ENCODE peak calls at places on chromosomes 4 and X, in ten cellular contexts. One of them, this sample, is unnamed.

GRCh38 chrX:115233497-115234219 is at the start of gene LRCH2:
- DNase-seq in BJ: no peak
- DNase-seq in stimulated activated CD8-positive, alpha-beta memory T cell treated with anti-CD3 and anti-CD28 coated beads, Interleukin-4, amount 100 ng/mL, for 1 hour: no peak
- DNase-seq in T-helper 2 cell treated with Interferon-gamma antibody and Interleukin-4, amounts not matched to agents 5 μg/mL and 100 μg/mL, for 36 hours: no peak
- DNase-seq in substantia nigra: peak
- DNase-seq in GM12864: no peak
- DNase-seq in hippocampal formation: peak
- DNase-seq in EL: peak
- DNase-seq in H4: peak
- DNase-seq in T-helper 1 cell: no peak
- DNase-seq in this sample: peak

GRCh38 chr4:184000457-184001395 is 95.6 kb downstream of the STOX2 start:
- DNase-seq in BJ: no peak
- DNase-seq in stimulated activated CD8-positive, alpha-beta memory T cell treated with anti-CD3 and anti-CD28 coated beads, Interleukin-4, amount 100 ng/mL, for 1 hour: no peak
- DNase-seq in T-helper 2 cell treated with Interferon-gamma antibody and Interleukin-4, amounts not matched to agents 5 μg/mL and 100 μg/mL, for 36 hours: no peak
- DNase-seq in substantia nigra: no peak
- DNase-seq in GM12864: no peak
- DNase-seq in hippocampal formation: no peak
- DNase-seq in EL: no peak
- DNase-seq in H4: no peak
- DNase-seq in T-helper 1 cell: no peak
- DNase-seq in this sample: no peak

GRCh38 chrX:70445197-70445656 is 592 bp downstream of the DLG3 start:
- DNase-seq in BJ: no peak
- DNase-seq in stimulated activated CD8-positive, alpha-beta memory T cell treated with anti-CD3 and anti-CD28 coated beads, Interleukin-4, amount 100 ng/mL, for 1 hour: no peak
- DNase-seq in T-helper 2 cell treated with Interferon-gamma antibody and Interleukin-4, amounts not matched to agents 5 μg/mL and 100 μg/mL, for 36 hours: no peak
- DNase-seq in substantia nigra: no peak
- DNase-seq in GM12864: no peak
- DNase-seq in hippocampal formation: no peak
- DNase-seq in EL: no peak
- DNase-seq in H4: no peak
- DNase-seq in T-helper 1 cell: no peak
- DNase-seq in this sample: no peak

GRCh38 chr4:153267915-153268694 is 63.9 kb downstream of the TRIM2 start:
- DNase-seq in BJ: no peak
- DNase-seq in stimulated activated CD8-positive, alpha-beta memory T cell treated with anti-CD3 and anti-CD28 coated beads, Interleukin-4, amount 100 ng/mL, for 1 hour: no peak
- DNase-seq in T-helper 2 cell treated with Interferon-gamma antibody and Interleukin-4, amounts not matched to agents 5 μg/mL and 100 μg/mL, for 36 hours: no peak
- DNase-seq in substantia nigra: no peak
- DNase-seq in GM12864: no peak
- DNase-seq in hippocampal formation: no peak
- DNase-seq in EL: no peak
- DNase-seq in H4: no peak
- DNase-seq in T-helper 1 cell: no peak
- DNase-seq in this sample: no peak

GRCh38 chr4:73701116-73701515 is 39.3 kb upstream of the CXCL8 start:
- DNase-seq in BJ: no peak
- DNase-seq in stimulated activated CD8-positive, alpha-beta memory T cell treated with anti-CD3 and anti-CD28 coated beads, Interleukin-4, amount 100 ng/mL, for 1 hour: no peak
- DNase-seq in T-helper 2 cell treated with Interferon-gamma antibody and Interleukin-4, amounts not matched to agents 5 μg/mL and 100 μg/mL, for 36 hours: no peak
- DNase-seq in substantia nigra: no peak
- DNase-seq in GM12864: no peak
- DNase-seq in hippocampal formation: no peak
- DNase-seq in EL: peak
- DNase-seq in H4: peak
- DNase-seq in T-helper 1 cell: no peak
- DNase-seq in this sample: no peak

GRCh38 chr4:74374561-74375327 is 9.8 kb downstream of the EREG start:
- DNase-seq in BJ: peak
- DNase-seq in stimulated activated CD8-positive, alpha-beta memory T cell treated with anti-CD3 and anti-CD28 coated beads, Interleukin-4, amount 100 ng/mL, for 1 hour: no peak
- DNase-seq in T-helper 2 cell treated with Interferon-gamma antibody and Interleukin-4, amounts not matched to agents 5 μg/mL and 100 μg/mL, for 36 hours: peak
- DNase-seq in substantia nigra: no peak
- DNase-seq in GM12864: no peak
- DNase-seq in hippocampal formation: no peak
- DNase-seq in EL: peak
- DNase-seq in H4: peak
- DNase-seq in T-helper 1 cell: no peak
- DNase-seq in this sample: no peak

GRCh38 chr4:182126096-182126495 is 117.1 kb upstream of the TENM3 start:
- DNase-seq in BJ: no peak
- DNase-seq in stimulated activated CD8-positive, alpha-beta memory T cell treated with anti-CD3 and anti-CD28 coated beads, Interleukin-4, amount 100 ng/mL, for 1 hour: no peak
- DNase-seq in T-helper 2 cell treated with Interferon-gamma antibody and Interleukin-4, amounts not matched to agents 5 μg/mL and 100 μg/mL, for 36 hours: no peak
- DNase-seq in substantia nigra: no peak
- DNase-seq in GM12864: no peak
- DNase-seq in hippocampal formation: no peak
- DNase-seq in EL: peak
- DNase-seq in H4: no peak
- DNase-seq in T-helper 1 cell: no peak
- DNase-seq in this sample: no peak

GRCh38 chr4:14952352-14952751 is 49.9 kb upstream of the CPEB2 start:
- DNase-seq in BJ: no peak
- DNase-seq in stimulated activated CD8-positive, alpha-beta memory T cell treated with anti-CD3 and anti-CD28 coated beads, Interleukin-4, amount 100 ng/mL, for 1 hour: no peak
- DNase-seq in T-helper 2 cell treated with Interferon-gamma antibody and Interleukin-4, amounts not matched to agents 5 μg/mL and 100 μg/mL, for 36 hours: no peak
- DNase-seq in substantia nigra: no peak
- DNase-seq in GM12864: no peak
- DNase-seq in hippocampal formation: no peak
- DNase-seq in EL: no peak
- DNase-seq in H4: no peak
- DNase-seq in T-helper 1 cell: no peak
- DNase-seq in this sample: no peak

GRCh38 chr4:104451573-104451972 is 43.1 kb downstream of the CXXC4 start:
- DNase-seq in BJ: no peak
- DNase-seq in stimulated activated CD8-positive, alpha-beta memory T cell treated with anti-CD3 and anti-CD28 coated beads, Interleukin-4, amount 100 ng/mL, for 1 hour: no peak
- DNase-seq in T-helper 2 cell treated with Interferon-gamma antibody and Interleukin-4, amounts not matched to agents 5 μg/mL and 100 μg/mL, for 36 hours: no peak
- DNase-seq in substantia nigra: no peak
- DNase-seq in GM12864: no peak
- DNase-seq in hippocampal formation: no peak
- DNase-seq in EL: no peak
- DNase-seq in H4: peak
- DNase-seq in T-helper 1 cell: no peak
- DNase-seq in this sample: no peak

GRCh38 chrX:91434351-91435168 is at the start of gene PABPC5:
- DNase-seq in BJ: peak
- DNase-seq in stimulated activated CD8-positive, alpha-beta memory T cell treated with anti-CD3 and anti-CD28 coated beads, Interleukin-4, amount 100 ng/mL, for 1 hour: no peak
- DNase-seq in T-helper 2 cell treated with Interferon-gamma antibody and Interleukin-4, amounts not matched to agents 5 μg/mL and 100 μg/mL, for 36 hours: no peak
- DNase-seq in substantia nigra: peak
- DNase-seq in GM12864: no peak
- DNase-seq in hippocampal formation: peak
- DNase-seq in EL: no peak
- DNase-seq in H4: peak
- DNase-seq in T-helper 1 cell: no peak
- DNase-seq in this sample: peak

GRCh38 chr4:151263455-151263854 is 13.5 kb upstream of the PRSS48 start:
- DNase-seq in BJ: no peak
- DNase-seq in stimulated activated CD8-positive, alpha-beta memory T cell treated with anti-CD3 and anti-CD28 coated beads, Interleukin-4, amount 100 ng/mL, for 1 hour: no peak
- DNase-seq in T-helper 2 cell treated with Interferon-gamma antibody and Interleukin-4, amounts not matched to agents 5 μg/mL and 100 μg/mL, for 36 hours: no peak
- DNase-seq in substantia nigra: no peak
- DNase-seq in GM12864: no peak
- DNase-seq in hippocampal formation: no peak
- DNase-seq in EL: no peak
- DNase-seq in H4: no peak
- DNase-seq in T-helper 1 cell: no peak
- DNase-seq in this sample: no peak

GRCh38 chrX:154478728-154479622 is at the start of gene LAGE3:
- DNase-seq in BJ: peak
- DNase-seq in stimulated activated CD8-positive, alpha-beta memory T cell treated with anti-CD3 and anti-CD28 coated beads, Interleukin-4, amount 100 ng/mL, for 1 hour: peak
- DNase-seq in T-helper 2 cell treated with Interferon-gamma antibody and Interleukin-4, amounts not matched to agents 5 μg/mL and 100 μg/mL, for 36 hours: peak
- DNase-seq in substantia nigra: peak
- DNase-seq in GM12864: peak
- DNase-seq in hippocampal formation: peak
- DNase-seq in EL: peak
- DNase-seq in H4: peak
- DNase-seq in T-helper 1 cell: peak
- DNase-seq in this sample: peak

GRCh38 chr4:158122501-158122900 is 50.3 kb downstream of the GASK1B start:
- DNase-seq in BJ: no peak
- DNase-seq in stimulated activated CD8-positive, alpha-beta memory T cell treated with anti-CD3 and anti-CD28 coated beads, Interleukin-4, amount 100 ng/mL, for 1 hour: no peak
- DNase-seq in T-helper 2 cell treated with Interferon-gamma antibody and Interleukin-4, amounts not matched to agents 5 μg/mL and 100 μg/mL, for 36 hours: no peak
- DNase-seq in substantia nigra: no peak
- DNase-seq in GM12864: no peak
- DNase-seq in hippocampal formation: no peak
- DNase-seq in EL: peak
- DNase-seq in H4: no peak
- DNase-seq in T-helper 1 cell: no peak
- DNase-seq in this sample: no peak

GRCh38 chr4:154779362-154779947 is 1.6 kb upstream of the RBM46 start:
- DNase-seq in BJ: no peak
- DNase-seq in stimulated activated CD8-positive, alpha-beta memory T cell treated with anti-CD3 and anti-CD28 coated beads, Interleukin-4, amount 100 ng/mL, for 1 hour: no peak
- DNase-seq in T-helper 2 cell treated with Interferon-gamma antibody and Interleukin-4, amounts not matched to agents 5 μg/mL and 100 μg/mL, for 36 hours: no peak
- DNase-seq in substantia nigra: no peak
- DNase-seq in GM12864: no peak
- DNase-seq in hippocampal formation: no peak
- DNase-seq in EL: peak
- DNase-seq in H4: peak
- DNase-seq in T-helper 1 cell: no peak
- DNase-seq in this sample: no peak

GRCh38 chr4:139018501-139018900 is 2.9 kb downstream of the NOCT start:
- DNase-seq in BJ: no peak
- DNase-seq in stimulated activated CD8-positive, alpha-beta memory T cell treated with anti-CD3 and anti-CD28 coated beads, Interleukin-4, amount 100 ng/mL, for 1 hour: no peak
- DNase-seq in T-helper 2 cell treated with Interferon-gamma antibody and Interleukin-4, amounts not matched to agents 5 μg/mL and 100 μg/mL, for 36 hours: no peak
- DNase-seq in substantia nigra: no peak
- DNase-seq in GM12864: no peak
- DNase-seq in hippocampal formation: no peak
- DNase-seq in EL: no peak
- DNase-seq in H4: no peak
- DNase-seq in T-helper 1 cell: no peak
- DNase-seq in this sample: no peak

GRCh38 chrX:151359931-151360871 is 36.8 kb upstream of the VMA21 start:
- DNase-seq in BJ: no peak
- DNase-seq in stimulated activated CD8-positive, alpha-beta memory T cell treated with anti-CD3 and anti-CD28 coated beads, Interleukin-4, amount 100 ng/mL, for 1 hour: no peak
- DNase-seq in T-helper 2 cell treated with Interferon-gamma antibody and Interleukin-4, amounts not matched to agents 5 μg/mL and 100 μg/mL, for 36 hours: peak
- DNase-seq in substantia nigra: no peak
- DNase-seq in GM12864: no peak
- DNase-seq in hippocampal formation: no peak
- DNase-seq in EL: peak
- DNase-seq in H4: no peak
- DNase-seq in T-helper 1 cell: peak
- DNase-seq in this sample: no peak

GRCh38 chrX:2184089-2184488 is 316.7 kb downstream of the DHRSX start:
- DNase-seq in BJ: no peak
- DNase-seq in stimulated activated CD8-positive, alpha-beta memory T cell treated with anti-CD3 and anti-CD28 coated beads, Interleukin-4, amount 100 ng/mL, for 1 hour: no peak
- DNase-seq in T-helper 2 cell treated with Interferon-gamma antibody and Interleukin-4, amounts not matched to agents 5 μg/mL and 100 μg/mL, for 36 hours: no peak
- DNase-seq in substantia nigra: no peak
- DNase-seq in GM12864: no peak
- DNase-seq in hippocampal formation: no peak
- DNase-seq in EL: no peak
- DNase-seq in H4: no peak
- DNase-seq in T-helper 1 cell: no peak
- DNase-seq in this sample: no peak

GRCh38 chr4:120636120-120636630 is 286.4 kb downstream of the PRDM5 start:
- DNase-seq in BJ: no peak
- DNase-seq in stimulated activated CD8-positive, alpha-beta memory T cell treated with anti-CD3 and anti-CD28 coated beads, Interleukin-4, amount 100 ng/mL, for 1 hour: no peak
- DNase-seq in T-helper 2 cell treated with Interferon-gamma antibody and Interleukin-4, amounts not matched to agents 5 μg/mL and 100 μg/mL, for 36 hours: no peak
- DNase-seq in substantia nigra: no peak
- DNase-seq in GM12864: no peak
- DNase-seq in hippocampal formation: no peak
- DNase-seq in EL: no peak
- DNase-seq in H4: no peak
- DNase-seq in T-helper 1 cell: no peak
- DNase-seq in this sample: no peak

GRCh38 chrX:83759872-83760271 is 101.1 kb upstream of the CYLC1 start:
- DNase-seq in BJ: no peak
- DNase-seq in stimulated activated CD8-positive, alpha-beta memory T cell treated with anti-CD3 and anti-CD28 coated beads, Interleukin-4, amount 100 ng/mL, for 1 hour: no peak
- DNase-seq in T-helper 2 cell treated with Interferon-gamma antibody and Interleukin-4, amounts not matched to agents 5 μg/mL and 100 μg/mL, for 36 hours: no peak
- DNase-seq in substantia nigra: no peak
- DNase-seq in GM12864: no peak
- DNase-seq in hippocampal formation: no peak
- DNase-seq in EL: no peak
- DNase-seq in H4: no peak
- DNase-seq in T-helper 1 cell: no peak
- DNase-seq in this sample: no peak

This sample was measured in tibial artery.